ENCODE peak calls at places on chromosome 7, in eight cellular contexts. H, U, J, C, Q, F, D and L are unnamed samples.

GRCh38 chr7:295155-296154 is 5.5 kb downstream of the FOXL3 start:
- DNase-seq in H (no peak), C (no peak), U (peak; percentile 33), Q (no peak), D (no peak), J (no peak), F (no peak), L (no peak)

GRCh38 chr7:27400168-27400567 is 157.6 kb downstream of the EVX1 start:
- DNase-seq in F (no peak), D (no peak), U (no peak), H (no peak), J (no peak), C (no peak), Q (no peak), L (no peak)

GRCh38 chr7:105776068-105776790 is 100.2 kb downstream of the ATXN7L1 start:
- DNase-seq in Q (peak; percentile 18), J (peak; percentile 75), C (peak; percentile 95), D (no peak), F (peak; percentile 95), U (peak; percentile 60), H (peak; percentile 91), L (peak; percentile 84)

GRCh38 chr7:103851357-103851756 is 138.1 kb downstream of the RELN start:
- DNase-seq in J (no peak), C (no peak), U (no peak), H (no peak), D (no peak), Q (no peak), F (no peak), L (no peak)

GRCh38 chr7:75559355-75559986 is 67.4 kb downstream of the SPDYE5 start:
- DNase-seq in J (no peak), F (no peak), Q (no peak), D (no peak), C (no peak), U (no peak), H (peak; percentile 85), L (no peak)

GRCh38 chr7:27917119-27917518 is 177.2 kb downstream of the TAX1BP1 start:
- DNase-seq in C (no peak), D (no peak), U (no peak), F (no peak), Q (no peak), H (no peak), J (no peak), L (no peak)

GRCh38 chr7:116240021-116240659 is 29.8 kb downstream of the TES start:
- DNase-seq in H (no peak), F (no peak), D (no peak), C (no peak), U (no peak), J (no peak), Q (no peak), L (no peak)

GRCh38 chr7:68587599-68587998 is 1010.7 kb upstream of the AUTS2 start:
- DNase-seq in H (no peak), F (no peak), J (no peak), U (no peak), C (no peak), Q (no peak), D (no peak), L (no peak)

GRCh38 chr7:1120791-1121190 is 32.9 kb downstream of the GPER1 start:
- DNase-seq in D (no peak), Q (no peak), F (no peak), J (no peak), C (no peak), U (no peak), H (no peak), L (no peak)

GRCh38 chr7:107078517-107078966 is 34.0 kb downstream of the PRKAR2B start:
- DNase-seq in H (peak; percentile 31), J (no peak), F (peak; percentile 1), Q (no peak), C (no peak), U (no peak), D (no peak), L (no peak)

GRCh38 chr7:40372031-40372430 is 237.2 kb downstream of the SUGCT start:
- DNase-seq in H (no peak), U (no peak), J (no peak), D (no peak), C (no peak), Q (no peak), F (no peak), L (no peak)

GRCh38 chr7:149354119-149354518 is 92.1 kb downstream of the ZNF783 start:
- DNase-seq in C (no peak), U (no peak), F (no peak), Q (no peak), H (no peak), J (no peak), D (no peak), L (no peak)

GRCh38 chr7:45647967-45648670 is 74.0 kb downstream of the ADCY1 start:
- DNase-seq in J (no peak), D (no peak), C (no peak), Q (no peak), F (no peak), U (no peak), H (no peak), L (no peak)

GRCh38 chr7:76225379-76225778 is 23.7 kb downstream of the SRRM3 start:
- DNase-seq in U (no peak), F (no peak), D (no peak), J (no peak), H (no peak), Q (no peak), C (no peak), L (no peak)

GRCh38 chr7:26369519-26370385 is 78.1 kb downstream of the SNX10 start:
- DNase-seq in D (peak; percentile 65), C (no peak), Q (no peak), U (peak; percentile 59), H (no peak), J (no peak), F (no peak), L (no peak)

GRCh38 chr7:2729043-2729892 is 41.3 kb downstream of the AMZ1 start:
- DNase-seq in C (no peak), Q (no peak), F (no peak), D (no peak), J (no peak), U (peak; percentile 48), H (no peak), L (no peak)

GRCh38 chr7:94907420-94908203 is at the start of gene PPP1R9A:
- DNase-seq in Q (peak; percentile 59), J (no peak), H (no peak), D (no peak), F (no peak), C (no peak), U (peak; percentile 53), L (no peak)

GRCh38 chr7:157464971-157465481 is 128.2 kb downstream of the DNAJB6 start:
- DNase-seq in C (no peak), J (no peak), H (no peak), U (peak; percentile 24), Q (no peak), F (no peak), D (no peak), L (no peak)

GRCh38 chr7:22348379-22348778 is 8.6 kb downstream of the RAPGEF5 start:
- DNase-seq in U (no peak), Q (no peak), F (no peak), D (no peak), J (no peak), H (no peak), C (no peak), L (no peak)

GRCh38 chr7:47579458-47579857 is 2.5 kb downstream of the TNS3 start:
- DNase-seq in C (no peak), H (no peak), F (no peak), D (no peak), J (no peak), U (no peak), Q (no peak), L (no peak)